ENCODE peak calls at places on chromosome 11, in eight cellular contexts. N is naive B cell; U is AG04450; C is activated T-cell treated with anti-CD3 and anti-CD28 coated beads, Interleukin-2, amount 50 U/mL, for 72 hours; D is adrenal gland; O is HEK293T; A is central memory CD8-positive, alpha-beta T cell; K is colonic mucosa. J is an unnamed sample.

GRCh38 chr11:2691991-2692841 is 7.6 kb downstream of the KCNQ1OT1 start:
- DNase-seq in A (no peak), D (no peak), N (no peak), O (peak; percentile 30), C (no peak), U (no peak), K (no peak), J (no peak)

GRCh38 chr11:45252134-45252856 is 33.8 kb downstream of the SYT13 start:
- DNase-seq in K (peak; percentile 84), C (peak; percentile 38), N (peak; percentile 19), U (no peak), A (no peak), O (peak; percentile 86), D (peak; percentile 56), J (peak; percentile 51)

GRCh38 chr11:123654566-123655081 is at the start of gene SCN3B:
- DNase-seq in N (peak; percentile 2), O (peak; percentile 90), D (peak; percentile 76), K (peak; percentile 73), U (peak; percentile 21), A (no peak), C (peak; percentile 46), J (peak; percentile 50)

GRCh38 chr11:106309070-106309684 is 231.7 kb downstream of the AASDHPPT start:
- DNase-seq in A (no peak), O (no peak), N (no peak), U (no peak), C (no peak), K (no peak), D (no peak), J (no peak)

GRCh38 chr11:115201121-115201792 is 303.0 kb downstream of the CADM1 start:
- DNase-seq in C (no peak), A (no peak), K (no peak), O (peak; percentile 27), U (peak; percentile 63), D (no peak), N (no peak), J (no peak)

GRCh38 chr11:126345759-126346585 is 9.5 kb upstream of the ST3GAL4 start:
- DNase-seq in D (peak; percentile 83), C (no peak), N (no peak), K (peak; percentile 37), O (no peak), A (no peak), U (no peak), J (no peak)

GRCh38 chr11:12983331-12983730 is 25.8 kb upstream of the RASSF10 start:
- DNase-seq in D (no peak), O (no peak), N (no peak), K (no peak), U (no peak), A (no peak), C (no peak), J (no peak)

GRCh38 chr11:97703815-97704214 is 1314.0 kb downstream of the JRKL start:
- DNase-seq in K (no peak), U (no peak), C (no peak), O (no peak), A (no peak), D (no peak), N (no peak), J (no peak)

GRCh38 chr11:1422481-1422880 is 32.7 kb downstream of the BRSK2 start:
- DNase-seq in C (no peak), U (no peak), O (no peak), A (no peak), K (no peak), N (no peak), D (no peak), J (no peak)

GRCh38 chr11:60367009-60367408 is 11.3 kb upstream of the MS4A7 start:
- DNase-seq in N (peak; percentile 69), D (no peak), C (no peak), O (no peak), K (no peak), A (no peak), U (no peak), J (no peak)

GRCh38 chr11:19729141-19729540 is 16.5 kb downstream of the NAV2 start:
- DNase-seq in U (no peak), D (no peak), K (no peak), A (no peak), N (no peak), O (no peak), C (no peak), J (no peak)

GRCh38 chr11:104668797-104669463 is 229.3 kb downstream of the CASP12 start:
- DNase-seq in N (no peak), O (no peak), C (no peak), K (no peak), D (no peak), U (peak; percentile 69), A (no peak), J (no peak)

GRCh38 chr11:116042125-116042524 is 537.9 kb upstream of the CADM1 start:
- DNase-seq in U (no peak), A (no peak), O (no peak), C (no peak), K (no peak), N (no peak), D (no peak), J (no peak)

GRCh38 chr11:65436412-65437032 is 13.9 kb downstream of the NEAT1 start:
- DNase-seq in D (peak; percentile 29), U (no peak), K (peak; percentile 29), O (no peak), C (no peak), A (no peak), N (no peak), J (no peak)

GRCh38 chr11:75502138-75502537 is 23.6 kb downstream of the GDPD5 start:
- DNase-seq in D (no peak), N (no peak), A (no peak), K (no peak), O (no peak), U (no peak), C (no peak), J (no peak)

GRCh38 chr11:76253416-76253815 is 47.1 kb upstream of the WNT11 start:
- DNase-seq in A (no peak), C (no peak), N (no peak), D (no peak), U (no peak), K (no peak), O (no peak), J (no peak)

GRCh38 chr11:27385245-27385644 is 22.2 kb upstream of the CCDC34 start:
- DNase-seq in N (no peak), U (peak; percentile 39), K (no peak), O (no peak), D (no peak), C (no peak), A (no peak), J (no peak)

GRCh38 chr11:10263929-10264328 is 30.1 kb downstream of the SBF2 start:
- DNase-seq in D (no peak), O (no peak), N (no peak), K (no peak), A (no peak), C (no peak), U (peak; percentile 48), J (no peak)

GRCh38 chr11:70397336-70397982 is 870 bp upstream of the CTTN start:
- DNase-seq in A (no peak), K (peak; percentile 32), N (peak; percentile 9), O (peak; percentile 50), D (no peak), C (no peak), U (no peak), J (no peak)

GRCh38 chr11:111512296-111513239 is at the start of gene BTG4:
- DNase-seq in K (no peak), O (no peak), U (no peak), N (peak; percentile 11), C (peak; percentile 38), A (no peak), D (no peak), J (peak; percentile 43)

GRCh38 chr11:73218106-73218829 is at the start of gene P2RY2:
- DNase-seq in U (no peak), D (peak; percentile 66), N (peak; percentile 50), C (peak; percentile 71), A (no peak), K (peak; percentile 93), O (peak; percentile 79), J (peak; percentile 40)

GRCh38 chr11:120880791-120881190 is 143.1 kb upstream of the TBCEL start:
- DNase-seq in U (no peak), A (no peak), N (no peak), D (no peak), K (no peak), O (no peak), C (no peak), J (no peak)

GRCh38 chr11:77046060-77046501 is 11.9 kb downstream of the B3GNT6 start:
- DNase-seq in C (peak; percentile 74), N (peak; percentile 36), U (no peak), K (peak; percentile 74), O (peak; percentile 76), D (peak; percentile 49), A (peak; percentile 37), J (peak; percentile 70)

GRCh38 chr11:121154473-121154872 is 53.4 kb downstream of the TECTA start:
- DNase-seq in D (no peak), K (no peak), A (no peak), U (no peak), O (no peak), N (no peak), C (no peak), J (no peak)

GRCh38 chr11:102144357-102145342 is 34.4 kb downstream of the YAP1 start:
- DNase-seq in N (no peak), C (no peak), O (no peak), A (no peak), U (peak; percentile 47), K (peak; percentile 58), D (no peak), J (no peak)

GRCh38 chr11:120613264-120614226 is 102.0 kb downstream of the GRIK4 start:
- DNase-seq in C (no peak), O (no peak), N (no peak), K (no peak), U (no peak), D (no peak), A (no peak), J (no peak)

GRCh38 chr11:61701298-61701993 is 21.3 kb downstream of the DAGLA start:
- DNase-seq in U (no peak), A (no peak), O (peak; percentile 63), D (no peak), K (no peak), N (no peak), C (no peak), J (no peak)

GRCh38 chr11:112723676-112724075 is 237.5 kb upstream of the NCAM1 start:
- DNase-seq in N (no peak), C (no peak), O (no peak), U (no peak), D (no peak), K (no peak), A (no peak), J (no peak)

GRCh38 chr11:2541881-2542361 is 97.1 kb downstream of the KCNQ1 start:
- DNase-seq in D (peak; percentile 15), N (no peak), K (no peak), A (no peak), O (no peak), C (no peak), U (no peak), J (no peak)

GRCh38 chr11:10302294-10302743 is 2.6 kb upstream of the ADM start:
- DNase-seq in C (no peak), D (no peak), A (no peak), N (no peak), K (no peak), O (no peak), U (no peak), J (no peak)

GRCh38 chr11:75326439-75326810 is 25.0 kb downstream of the ARRB1 start:
- DNase-seq in D (no peak), O (no peak), K (no peak), U (no peak), N (no peak), C (peak; percentile 63), A (no peak), J (no peak)

GRCh38 chr11:113531575-113532451 is 56.6 kb upstream of the DRD2 start:
- DNase-seq in K (no peak), A (no peak), D (no peak), N (no peak), C (no peak), U (no peak), O (no peak), J (no peak)

GRCh38 chr11:113894421-113894996 is 10.1 kb upstream of the HTR3B start:
- DNase-seq in U (no peak), D (no peak), C (no peak), A (no peak), K (no peak), N (no peak), O (no peak), J (no peak)

GRCh38 chr11:66476841-66477251 is 3.4 kb upstream of the DPP3 start:
- DNase-seq in O (no peak), K (no peak), N (no peak), A (no peak), U (no peak), C (no peak), D (no peak), J (no peak)